ENCODE peak calls at places on chromosomes 3 and 15, in six cellular contexts. J is M059J; W is activated naive CD8-positive, alpha-beta T cell treated with anti-CD3 and anti-CD28 coated beads for 36 hours; S is mammary epithelial cell; I is A172; Y is endothelial cell. A is an unnamed sample.

GRCh38 chr3:197926418-197926817 is 23.6 kb upstream of the RPL35A start:
- DNase-seq in J (no peak), W (no peak), S (no peak), I (no peak), Y (peak), A (no peak)

GRCh38 chr3:56862352-56863062 is 60.8 kb upstream of the ARHGEF3 start:
- DNase-seq in J (peak), W (peak), S (peak), I (peak), Y (no peak), A (peak)

GRCh38 chr3:45273681-45274515 is 47.8 kb upstream of the TMEM158 start:
- DNase-seq in J (peak), W (no peak), S (peak), I (peak), Y (no peak), A (no peak)

GRCh38 chr3:145243875-145244274 is 917.1 kb downstream of the PLOD2 start:
- DNase-seq in J (peak), W (no peak), S (peak), I (peak), Y (no peak), A (no peak)

GRCh38 chr15:41610048-41610447 is 50.2 kb upstream of the MGA start:
- DNase-seq in J (no peak), W (no peak), S (no peak), I (no peak), Y (no peak), A (no peak)

GRCh38 chr3:171781711-171782127 is 28.6 kb downstream of the PLD1 start:
- DNase-seq in J (peak), W (no peak), S (peak), I (peak), Y (no peak), A (no peak)

GRCh38 chr15:66613743-66614142 is 47.9 kb upstream of the LCTL start:
- DNase-seq in J (no peak), W (no peak), S (no peak), I (no peak), Y (no peak), A (no peak)

GRCh38 chr3:134646086-134646485 is 4.7 kb downstream of the KY start:
- DNase-seq in J (no peak), W (no peak), S (no peak), I (no peak), Y (no peak), A (no peak)

GRCh38 chr3:99637381-99638111 is 848 bp upstream of the COL8A1 start:
- DNase-seq in J (peak), W (no peak), S (peak), I (peak), Y (peak), A (peak)

GRCh38 chr15:74192751-74193150 is 9.8 kb downstream of the STRA6 start:
- DNase-seq in J (no peak), W (no peak), S (no peak), I (no peak), Y (no peak), A (no peak)

GRCh38 chr15:64883997-64884511 is 27.6 kb upstream of the ANKDD1A start:
- DNase-seq in J (peak), W (peak), S (peak), I (peak), Y (no peak), A (peak)

GRCh38 chr15:50180578-50180977 is 1.4 kb upstream of the SLC27A2 start:
- DNase-seq in J (no peak), W (no peak), S (no peak), I (no peak), Y (no peak), A (no peak)